ENCODE peak calls at places on chromosomes 13 and 19, in eight cellular contexts. One of them, this sample, is unnamed.

GRCh38 chr19:58218899-58219298 is 9.8 kb upstream of the ZNF544 start:
- DNase-seq in GM23338: peak
- DNase-seq in T-helper 22 cell: no peak
- DNase-seq in fibroblast of mammary gland: peak
- DNase-seq in Right ventricle myocardium superior: no peak
- DNase-seq in myocyte: no peak
- DNase-seq in substantia nigra: no peak
- DNase-seq in left colon: no peak
- DNase-seq in this sample: peak

GRCh38 chr13:87884874-87885273 is 213.7 kb downstream of the SLITRK5 start:
- DNase-seq in Right ventricle myocardium superior: no peak
- DNase-seq in myocyte: peak
- DNase-seq in T-helper 22 cell: no peak
- DNase-seq in substantia nigra: no peak
- DNase-seq in left colon: no peak
- DNase-seq in fibroblast of mammary gland: peak
- DNase-seq in GM23338: peak
- DNase-seq in this sample: peak

GRCh38 chr19:18167975-18168645 is 5.5 kb upstream of the IFI30 start:
- DNase-seq in T-helper 22 cell: no peak
- DNase-seq in Right ventricle myocardium superior: peak
- DNase-seq in myocyte: peak
- DNase-seq in GM23338: peak
- DNase-seq in left colon: peak
- DNase-seq in fibroblast of mammary gland: peak
- DNase-seq in substantia nigra: no peak
- DNase-seq in this sample: peak

GRCh38 chr19:21483589-21484170 is 21.7 kb upstream of the ZNF429 start:
- DNase-seq in fibroblast of mammary gland: peak
- DNase-seq in left colon: peak
- DNase-seq in T-helper 22 cell: no peak
- DNase-seq in myocyte: peak
- DNase-seq in substantia nigra: no peak
- DNase-seq in GM23338: peak
- DNase-seq in Right ventricle myocardium superior: peak
- DNase-seq in this sample: peak

GRCh38 chr19:45161715-45162463 is 1.1 kb upstream of the NKPD1 start:
- DNase-seq in fibroblast of mammary gland: peak
- DNase-seq in substantia nigra: no peak
- DNase-seq in myocyte: peak
- DNase-seq in Right ventricle myocardium superior: no peak
- DNase-seq in T-helper 22 cell: no peak
- DNase-seq in GM23338: peak
- DNase-seq in left colon: no peak
- DNase-seq in this sample: peak

GRCh38 chr13:64505511-64505910 is 2724.6 kb downstream of the PCDH9 start:
- DNase-seq in myocyte: no peak
- DNase-seq in T-helper 22 cell: no peak
- DNase-seq in substantia nigra: no peak
- DNase-seq in left colon: no peak
- DNase-seq in fibroblast of mammary gland: peak
- DNase-seq in GM23338: no peak
- DNase-seq in Right ventricle myocardium superior: no peak
- DNase-seq in this sample: no peak

GRCh38 chr13:96696501-96696900 is 297.8 kb downstream of the OXGR1 start:
- DNase-seq in myocyte: no peak
- DNase-seq in fibroblast of mammary gland: peak
- DNase-seq in T-helper 22 cell: no peak
- DNase-seq in Right ventricle myocardium superior: peak
- DNase-seq in substantia nigra: no peak
- DNase-seq in left colon: no peak
- DNase-seq in GM23338: no peak
- DNase-seq in this sample: no peak

GRCh38 chr19:18496167-18496979 is 25.5 kb downstream of the ELL start:
- DNase-seq in fibroblast of mammary gland: peak
- DNase-seq in GM23338: no peak
- DNase-seq in T-helper 22 cell: peak
- DNase-seq in myocyte: no peak
- DNase-seq in substantia nigra: no peak
- DNase-seq in left colon: peak
- DNase-seq in Right ventricle myocardium superior: no peak
- DNase-seq in this sample: no peak

GRCh38 chr13:62626771-62627170 is 1211.1 kb upstream of the PCDH20 start:
- DNase-seq in myocyte: no peak
- DNase-seq in substantia nigra: no peak
- DNase-seq in fibroblast of mammary gland: no peak
- DNase-seq in T-helper 22 cell: no peak
- DNase-seq in GM23338: peak
- DNase-seq in left colon: no peak
- DNase-seq in Right ventricle myocardium superior: no peak
- DNase-seq in this sample: peak

GRCh38 chr13:33367931-33368330 is 82.4 kb upstream of the STARD13 start:
- DNase-seq in GM23338: no peak
- DNase-seq in Right ventricle myocardium superior: no peak
- DNase-seq in fibroblast of mammary gland: peak
- DNase-seq in left colon: no peak
- DNase-seq in substantia nigra: no peak
- DNase-seq in myocyte: no peak
- DNase-seq in T-helper 22 cell: no peak
- DNase-seq in this sample: no peak

GRCh38 chr19:33240181-33240771 is 14.6 kb upstream of the SLC7A10 start:
- DNase-seq in fibroblast of mammary gland: no peak
- DNase-seq in T-helper 22 cell: no peak
- DNase-seq in Right ventricle myocardium superior: no peak
- DNase-seq in substantia nigra: no peak
- DNase-seq in myocyte: no peak
- DNase-seq in GM23338: no peak
- DNase-seq in left colon: no peak
- DNase-seq in this sample: no peak

GRCh38 chr13:97121894-97122293 is 100.2 kb upstream of the MBNL2 start:
- DNase-seq in Right ventricle myocardium superior: no peak
- DNase-seq in GM23338: no peak
- DNase-seq in myocyte: no peak
- DNase-seq in fibroblast of mammary gland: no peak
- DNase-seq in left colon: no peak
- DNase-seq in substantia nigra: no peak
- DNase-seq in T-helper 22 cell: no peak
- DNase-seq in this sample: no peak

GRCh38 chr13:20165417-20166257 is 4.8 kb upstream of the GJA3 start:
- DNase-seq in Right ventricle myocardium superior: no peak
- DNase-seq in fibroblast of mammary gland: peak
- DNase-seq in myocyte: no peak
- DNase-seq in left colon: no peak
- DNase-seq in T-helper 22 cell: no peak
- DNase-seq in GM23338: no peak
- DNase-seq in substantia nigra: no peak
- DNase-seq in this sample: no peak

GRCh38 chr19:14580623-14581237 is 2.2 kb upstream of the CLEC17A start:
- DNase-seq in substantia nigra: no peak
- DNase-seq in left colon: no peak
- DNase-seq in fibroblast of mammary gland: no peak
- DNase-seq in T-helper 22 cell: no peak
- DNase-seq in Right ventricle myocardium superior: no peak
- DNase-seq in myocyte: no peak
- DNase-seq in GM23338: no peak
- DNase-seq in this sample: no peak

GRCh38 chr13:64078480-64078936 is 2662.9 kb upstream of the PCDH20 start:
- DNase-seq in fibroblast of mammary gland: no peak
- DNase-seq in substantia nigra: no peak
- DNase-seq in T-helper 22 cell: no peak
- DNase-seq in GM23338: no peak
- DNase-seq in Right ventricle myocardium superior: no peak
- DNase-seq in myocyte: no peak
- DNase-seq in left colon: no peak
- DNase-seq in this sample: no peak

GRCh38 chr19:2387367-2388288 is 27.6 kb downstream of the TMPRSS9 start:
- DNase-seq in fibroblast of mammary gland: no peak
- DNase-seq in T-helper 22 cell: no peak
- DNase-seq in GM23338: no peak
- DNase-seq in left colon: no peak
- DNase-seq in Right ventricle myocardium superior: no peak
- DNase-seq in myocyte: peak
- DNase-seq in substantia nigra: no peak
- DNase-seq in this sample: no peak

GRCh38 chr19:28578208-28578607 is 634.7 kb downstream of the UQCRFS1 start:
- DNase-seq in left colon: no peak
- DNase-seq in T-helper 22 cell: no peak
- DNase-seq in Right ventricle myocardium superior: no peak
- DNase-seq in fibroblast of mammary gland: no peak
- DNase-seq in GM23338: no peak
- DNase-seq in myocyte: no peak
- DNase-seq in substantia nigra: no peak
- DNase-seq in this sample: no peak

GRCh38 chr19:38015216-38015615 is 108.2 kb downstream of the SIPA1L3 start:
- DNase-seq in GM23338: no peak
- DNase-seq in substantia nigra: no peak
- DNase-seq in fibroblast of mammary gland: no peak
- DNase-seq in left colon: no peak
- DNase-seq in Right ventricle myocardium superior: no peak
- DNase-seq in T-helper 22 cell: no peak
- DNase-seq in myocyte: no peak
- DNase-seq in this sample: no peak

GRCh38 chr19:6963937-6964336 is 57.3 kb downstream of the MBD3L2B start:
- DNase-seq in Right ventricle myocardium superior: no peak
- DNase-seq in substantia nigra: no peak
- DNase-seq in myocyte: no peak
- DNase-seq in GM23338: peak
- DNase-seq in fibroblast of mammary gland: no peak
- DNase-seq in left colon: peak
- DNase-seq in T-helper 22 cell: no peak
- DNase-seq in this sample: no peak

GRCh38 chr13:67353031-67353430 is 122.9 kb upstream of the PCDH9 start:
- DNase-seq in T-helper 22 cell: no peak
- DNase-seq in Right ventricle myocardium superior: no peak
- DNase-seq in myocyte: peak
- DNase-seq in substantia nigra: no peak
- DNase-seq in GM23338: no peak
- DNase-seq in fibroblast of mammary gland: no peak
- DNase-seq in left colon: no peak
- DNase-seq in this sample: no peak

GRCh38 chr19:41205995-41206394 is 13.0 kb downstream of the CYP2S1 start:
- DNase-seq in myocyte: no peak
- DNase-seq in T-helper 22 cell: no peak
- DNase-seq in Right ventricle myocardium superior: no peak
- DNase-seq in fibroblast of mammary gland: peak
- DNase-seq in left colon: no peak
- DNase-seq in substantia nigra: no peak
- DNase-seq in GM23338: no peak
- DNase-seq in this sample: no peak

GRCh38 chr19:53254451-53255341 is at the start of gene ZNF677:
- DNase-seq in T-helper 22 cell: peak
- DNase-seq in substantia nigra: peak
- DNase-seq in GM23338: peak
- DNase-seq in fibroblast of mammary gland: peak
- DNase-seq in left colon: peak
- DNase-seq in myocyte: peak
- DNase-seq in Right ventricle myocardium superior: peak
- DNase-seq in this sample: peak

GRCh38 chr13:26991508-26992181 is 180.0 kb downstream of the USP12 start:
- DNase-seq in fibroblast of mammary gland: no peak
- DNase-seq in GM23338: no peak
- DNase-seq in myocyte: no peak
- DNase-seq in left colon: no peak
- DNase-seq in Right ventricle myocardium superior: peak
- DNase-seq in substantia nigra: no peak
- DNase-seq in T-helper 22 cell: no peak
- DNase-seq in this sample: no peak

GRCh38 chr19:15287496-15287895 is 44.8 kb downstream of the BRD4 start:
- DNase-seq in myocyte: no peak
- DNase-seq in left colon: no peak
- DNase-seq in GM23338: no peak
- DNase-seq in T-helper 22 cell: no peak
- DNase-seq in substantia nigra: no peak
- DNase-seq in Right ventricle myocardium superior: no peak
- DNase-seq in fibroblast of mammary gland: no peak
- DNase-seq in this sample: no peak

GRCh38 chr13:85632526-85633215 is 166.5 kb downstream of the SLITRK6 start:
- DNase-seq in substantia nigra: no peak
- DNase-seq in left colon: no peak
- DNase-seq in fibroblast of mammary gland: no peak
- DNase-seq in GM23338: no peak
- DNase-seq in T-helper 22 cell: no peak
- DNase-seq in Right ventricle myocardium superior: no peak
- DNase-seq in myocyte: no peak
- DNase-seq in this sample: no peak

GRCh38 chr19:42985588-42985987 is 40.7 kb downstream of the PSG11 start:
- DNase-seq in T-helper 22 cell: no peak
- DNase-seq in substantia nigra: no peak
- DNase-seq in fibroblast of mammary gland: no peak
- DNase-seq in left colon: no peak
- DNase-seq in Right ventricle myocardium superior: no peak
- DNase-seq in myocyte: no peak
- DNase-seq in GM23338: no peak
- DNase-seq in this sample: no peak

GRCh38 chr13:41842029-41842428 is 118.9 kb downstream of the VWA8 start:
- DNase-seq in myocyte: no peak
- DNase-seq in left colon: no peak
- DNase-seq in substantia nigra: no peak
- DNase-seq in Right ventricle myocardium superior: no peak
- DNase-seq in fibroblast of mammary gland: no peak
- DNase-seq in GM23338: no peak
- DNase-seq in T-helper 22 cell: no peak
- DNase-seq in this sample: no peak

GRCh38 chr19:38049105-38049649 is 142.2 kb downstream of the SIPA1L3 start:
- DNase-seq in T-helper 22 cell: peak
- DNase-seq in left colon: no peak
- DNase-seq in substantia nigra: no peak
- DNase-seq in fibroblast of mammary gland: peak
- DNase-seq in GM23338: no peak
- DNase-seq in myocyte: no peak
- DNase-seq in Right ventricle myocardium superior: peak
- DNase-seq in this sample: no peak

GRCh38 chr19:13981467-13981866 is 24.7 kb downstream of the RFX1 start:
- DNase-seq in left colon: no peak
- DNase-seq in T-helper 22 cell: no peak
- DNase-seq in fibroblast of mammary gland: no peak
- DNase-seq in myocyte: no peak
- DNase-seq in GM23338: no peak
- DNase-seq in substantia nigra: no peak
- DNase-seq in Right ventricle myocardium superior: no peak
- DNase-seq in this sample: no peak

GRCh38 chr19:4916292-4917082 is 7.2 kb downstream of the UHRF1 start:
- DNase-seq in substantia nigra: no peak
- DNase-seq in Right ventricle myocardium superior: no peak
- DNase-seq in GM23338: no peak
- DNase-seq in fibroblast of mammary gland: no peak
- DNase-seq in left colon: peak
- DNase-seq in myocyte: no peak
- DNase-seq in T-helper 22 cell: no peak
- DNase-seq in this sample: no peak

GRCh38 chr19:38683393-38684077 is 36.1 kb downstream of the ACTN4 start:
- DNase-seq in myocyte: peak
- DNase-seq in GM23338: peak
- DNase-seq in left colon: peak
- DNase-seq in substantia nigra: no peak
- DNase-seq in Right ventricle myocardium superior: peak
- DNase-seq in T-helper 22 cell: peak
- DNase-seq in fibroblast of mammary gland: peak
- DNase-seq in this sample: peak

GRCh38 chr19:13150919-13151604 is 851 bp downstream of the IER2 start:
- DNase-seq in T-helper 22 cell: no peak
- DNase-seq in fibroblast of mammary gland: no peak
- DNase-seq in myocyte: peak
- DNase-seq in left colon: no peak
- DNase-seq in GM23338: no peak
- DNase-seq in Right ventricle myocardium superior: peak
- DNase-seq in substantia nigra: no peak
- DNase-seq in this sample: peak

GRCh38 chr19:5563941-5564612 is 3.7 kb downstream of the TINCR start:
- DNase-seq in T-helper 22 cell: no peak
- DNase-seq in substantia nigra: no peak
- DNase-seq in GM23338: no peak
- DNase-seq in fibroblast of mammary gland: no peak
- DNase-seq in Right ventricle myocardium superior: no peak
- DNase-seq in left colon: no peak
- DNase-seq in myocyte: peak
- DNase-seq in this sample: no peak

This sample was measured in neural progenitor cell.